ENCODE peak calls at places on chromosomes 16 and 17, in seven cellular contexts. One of them, this sample, is unnamed.

GRCh38 chr17:50841949-50842354 is 6.6 kb downstream of the WFIKKN2 start:
- DNase-seq in cardiac muscle cell: peak
- DNase-seq in GM12865: peak
- DNase-seq in colonic mucosa: peak
- DNase-seq in psoas muscle: peak
- DNase-seq in CD8-positive, alpha-beta memory T cell: peak
- DNase-seq in HFFc6: peak
- DNase-seq in this sample: peak

GRCh38 chr17:79969906-79970305 is 65.8 kb downstream of the TBC1D16 start:
- DNase-seq in cardiac muscle cell: no peak
- DNase-seq in GM12865: no peak
- DNase-seq in colonic mucosa: no peak
- DNase-seq in psoas muscle: no peak
- DNase-seq in CD8-positive, alpha-beta memory T cell: no peak
- DNase-seq in HFFc6: no peak
- DNase-seq in this sample: no peak

GRCh38 chr16:76226011-76226410 is 51.2 kb upstream of the CNTNAP4 start:
- DNase-seq in cardiac muscle cell: no peak
- DNase-seq in GM12865: no peak
- DNase-seq in colonic mucosa: no peak
- DNase-seq in psoas muscle: no peak
- DNase-seq in CD8-positive, alpha-beta memory T cell: no peak
- DNase-seq in HFFc6: no peak
- DNase-seq in this sample: no peak

GRCh38 chr17:42548993-42549755 is 3.5 kb upstream of the HSD17B1 start:
- DNase-seq in cardiac muscle cell: no peak
- DNase-seq in GM12865: no peak
- DNase-seq in colonic mucosa: no peak
- DNase-seq in psoas muscle: no peak
- DNase-seq in CD8-positive, alpha-beta memory T cell: no peak
- DNase-seq in HFFc6: no peak
- DNase-seq in this sample: no peak

GRCh38 chr16:13611596-13611995 is 308.4 kb upstream of the ERCC4 start:
- DNase-seq in cardiac muscle cell: no peak
- DNase-seq in GM12865: no peak
- DNase-seq in colonic mucosa: no peak
- DNase-seq in psoas muscle: no peak
- DNase-seq in CD8-positive, alpha-beta memory T cell: no peak
- DNase-seq in HFFc6: no peak
- DNase-seq in this sample: no peak

GRCh38 chr17:66426397-66427033 is 124.1 kb downstream of the PRKCA start:
- DNase-seq in cardiac muscle cell: no peak
- DNase-seq in GM12865: peak
- DNase-seq in colonic mucosa: peak
- DNase-seq in psoas muscle: no peak
- DNase-seq in CD8-positive, alpha-beta memory T cell: no peak
- DNase-seq in HFFc6: no peak
- DNase-seq in this sample: peak

GRCh38 chr17:4175921-4176802 is 33.2 kb downstream of the CYB5D2 start:
- DNase-seq in cardiac muscle cell: peak
- DNase-seq in GM12865: peak
- DNase-seq in colonic mucosa: no peak
- DNase-seq in psoas muscle: no peak
- DNase-seq in CD8-positive, alpha-beta memory T cell: peak
- DNase-seq in HFFc6: peak
- DNase-seq in this sample: peak

GRCh38 chr17:81924557-81925532 is 2.7 kb downstream of the MAFG start:
- DNase-seq in cardiac muscle cell: peak
- DNase-seq in GM12865: no peak
- DNase-seq in colonic mucosa: no peak
- DNase-seq in psoas muscle: no peak
- DNase-seq in CD8-positive, alpha-beta memory T cell: no peak
- DNase-seq in HFFc6: no peak
- DNase-seq in this sample: no peak

GRCh38 chr16:3754304-3754703 is 37.0 kb upstream of the TRAP1 start:
- DNase-seq in cardiac muscle cell: no peak
- DNase-seq in GM12865: no peak
- DNase-seq in colonic mucosa: no peak
- DNase-seq in psoas muscle: no peak
- DNase-seq in CD8-positive, alpha-beta memory T cell: no peak
- DNase-seq in HFFc6: no peak
- DNase-seq in this sample: no peak

GRCh38 chr17:73126716-73127473 is 34.4 kb upstream of the SLC39A11 start:
- DNase-seq in cardiac muscle cell: no peak
- DNase-seq in GM12865: no peak
- DNase-seq in colonic mucosa: no peak
- DNase-seq in psoas muscle: no peak
- DNase-seq in CD8-positive, alpha-beta memory T cell: no peak
- DNase-seq in HFFc6: no peak
- DNase-seq in this sample: no peak

GRCh38 chr17:81258292-81258691 is 19.2 kb downstream of the NDUFAF8 start:
- DNase-seq in cardiac muscle cell: no peak
- DNase-seq in GM12865: no peak
- DNase-seq in colonic mucosa: no peak
- DNase-seq in psoas muscle: no peak
- DNase-seq in CD8-positive, alpha-beta memory T cell: no peak
- DNase-seq in HFFc6: no peak
- DNase-seq in this sample: no peak

GRCh38 chr17:33039874-33040273 is 48.2 kb downstream of the SPACA3 start:
- DNase-seq in cardiac muscle cell: no peak
- DNase-seq in GM12865: no peak
- DNase-seq in colonic mucosa: peak
- DNase-seq in psoas muscle: no peak
- DNase-seq in CD8-positive, alpha-beta memory T cell: no peak
- DNase-seq in HFFc6: peak
- DNase-seq in this sample: no peak

GRCh38 chr17:21399476-21400203 is 23.5 kb downstream of the KCNJ12 start:
- DNase-seq in cardiac muscle cell: peak
- DNase-seq in GM12865: no peak
- DNase-seq in colonic mucosa: no peak
- DNase-seq in psoas muscle: no peak
- DNase-seq in CD8-positive, alpha-beta memory T cell: no peak
- DNase-seq in HFFc6: no peak
- DNase-seq in this sample: no peak

GRCh38 chr16:27428035-27428785 is 26.2 kb downstream of the IL21R start:
- DNase-seq in cardiac muscle cell: no peak
- DNase-seq in GM12865: peak
- DNase-seq in colonic mucosa: peak
- DNase-seq in psoas muscle: no peak
- DNase-seq in CD8-positive, alpha-beta memory T cell: no peak
- DNase-seq in HFFc6: no peak
- DNase-seq in this sample: no peak

GRCh38 chr16:3157229-3158013 is 22.6 kb downstream of the ZNF213 start:
- DNase-seq in cardiac muscle cell: no peak
- DNase-seq in GM12865: peak
- DNase-seq in colonic mucosa: peak
- DNase-seq in psoas muscle: peak
- DNase-seq in CD8-positive, alpha-beta memory T cell: peak
- DNase-seq in HFFc6: peak
- DNase-seq in this sample: peak

GRCh38 chr17:65941500-65941899 is 250.4 kb downstream of the CEP112 start:
- DNase-seq in cardiac muscle cell: no peak
- DNase-seq in GM12865: no peak
- DNase-seq in colonic mucosa: no peak
- DNase-seq in psoas muscle: no peak
- DNase-seq in CD8-positive, alpha-beta memory T cell: no peak
- DNase-seq in HFFc6: no peak
- DNase-seq in this sample: no peak

GRCh38 chr17:16818821-16819683 is 129.0 kb downstream of the CCDC144A start:
- DNase-seq in cardiac muscle cell: no peak
- DNase-seq in GM12865: no peak
- DNase-seq in colonic mucosa: no peak
- DNase-seq in psoas muscle: no peak
- DNase-seq in CD8-positive, alpha-beta memory T cell: no peak
- DNase-seq in HFFc6: no peak
- DNase-seq in this sample: no peak

GRCh38 chr16:477758-478157 is 49.8 kb upstream of the CAPN15 start:
- DNase-seq in cardiac muscle cell: no peak
- DNase-seq in GM12865: peak
- DNase-seq in colonic mucosa: no peak
- DNase-seq in psoas muscle: peak
- DNase-seq in CD8-positive, alpha-beta memory T cell: no peak
- DNase-seq in HFFc6: no peak
- DNase-seq in this sample: no peak

GRCh38 chr17:77425791-77426641 is 285.2 kb downstream of the SEC14L1 start:
- DNase-seq in cardiac muscle cell: no peak
- DNase-seq in GM12865: no peak
- DNase-seq in colonic mucosa: no peak
- DNase-seq in psoas muscle: peak
- DNase-seq in CD8-positive, alpha-beta memory T cell: peak
- DNase-seq in HFFc6: peak
- DNase-seq in this sample: no peak

GRCh38 chr16:85436636-85437160 is 176.4 kb upstream of the GSE1 start:
- DNase-seq in cardiac muscle cell: no peak
- DNase-seq in GM12865: no peak
- DNase-seq in colonic mucosa: peak
- DNase-seq in psoas muscle: no peak
- DNase-seq in CD8-positive, alpha-beta memory T cell: no peak
- DNase-seq in HFFc6: no peak
- DNase-seq in this sample: no peak

GRCh38 chr17:4208228-4208627 is 55.6 kb downstream of the ANKFY1 start:
- DNase-seq in cardiac muscle cell: no peak
- DNase-seq in GM12865: no peak
- DNase-seq in colonic mucosa: no peak
- DNase-seq in psoas muscle: no peak
- DNase-seq in CD8-positive, alpha-beta memory T cell: no peak
- DNase-seq in HFFc6: peak
- DNase-seq in this sample: no peak

GRCh38 chr17:10775740-10776333 is 28.1 kb downstream of the TMEM238L start:
- DNase-seq in cardiac muscle cell: no peak
- DNase-seq in GM12865: no peak
- DNase-seq in colonic mucosa: no peak
- DNase-seq in psoas muscle: no peak
- DNase-seq in CD8-positive, alpha-beta memory T cell: no peak
- DNase-seq in HFFc6: no peak
- DNase-seq in this sample: no peak

GRCh38 chr17:80647746-80648145 is 103.1 kb downstream of the RPTOR start:
- DNase-seq in cardiac muscle cell: no peak
- DNase-seq in GM12865: no peak
- DNase-seq in colonic mucosa: no peak
- DNase-seq in psoas muscle: no peak
- DNase-seq in CD8-positive, alpha-beta memory T cell: no peak
- DNase-seq in HFFc6: peak
- DNase-seq in this sample: no peak

GRCh38 chr17:28018439-28019070 is 23.9 kb upstream of the NLK start:
- DNase-seq in cardiac muscle cell: no peak
- DNase-seq in GM12865: no peak
- DNase-seq in colonic mucosa: no peak
- DNase-seq in psoas muscle: peak
- DNase-seq in CD8-positive, alpha-beta memory T cell: no peak
- DNase-seq in HFFc6: peak
- DNase-seq in this sample: no peak

GRCh38 chr17:28334176-28334575 is 1.1 kb downstream of the IFT20 start:
- DNase-seq in cardiac muscle cell: no peak
- DNase-seq in GM12865: no peak
- DNase-seq in colonic mucosa: no peak
- DNase-seq in psoas muscle: no peak
- DNase-seq in CD8-positive, alpha-beta memory T cell: no peak
- DNase-seq in HFFc6: no peak
- DNase-seq in this sample: no peak

GRCh38 chr16:2852003-2852730 is 5.8 kb downstream of the PRSS22 start:
- DNase-seq in cardiac muscle cell: no peak
- DNase-seq in GM12865: no peak
- DNase-seq in colonic mucosa: no peak
- DNase-seq in psoas muscle: no peak
- DNase-seq in CD8-positive, alpha-beta memory T cell: no peak
- DNase-seq in HFFc6: no peak
- DNase-seq in this sample: no peak

GRCh38 chr17:49358638-49359247 is 3.3 kb downstream of the ZNF652 start:
- DNase-seq in cardiac muscle cell: peak
- DNase-seq in GM12865: peak
- DNase-seq in colonic mucosa: no peak
- DNase-seq in psoas muscle: no peak
- DNase-seq in CD8-positive, alpha-beta memory T cell: no peak
- DNase-seq in HFFc6: no peak
- DNase-seq in this sample: peak

GRCh38 chr17:10772425-10773380 is 31.2 kb downstream of the TMEM238L start:
- DNase-seq in cardiac muscle cell: peak
- DNase-seq in GM12865: peak
- DNase-seq in colonic mucosa: peak
- DNase-seq in psoas muscle: no peak
- DNase-seq in CD8-positive, alpha-beta memory T cell: no peak
- DNase-seq in HFFc6: no peak
- DNase-seq in this sample: no peak